ENCODE peak calls at places on chromosomes 5 and 9, in eight cellular contexts. T is nephron progenitor cell; F is ascending aorta; Z is adrenal gland; N is cardiac fibroblast; B is type B pancreatic cell; S is CD8-positive, alpha-beta T cell; K is kidney. D is an unnamed sample.

GRCh38 chr9:93303806-93304573 is 120.1 kb downstream of the WNK2 start:
- DNase-seq in T (no peak), F (no peak), Z (peak), N (no peak), B (peak), S (no peak), K (peak), D (peak)

GRCh38 chr9:16671591-16672137 is 198.8 kb downstream of the BNC2 start:
- DNase-seq in T (no peak), F (no peak), Z (no peak), N (peak), B (no peak), S (no peak), K (no peak), D (no peak)

GRCh38 chr9:3571500-3571899 is 45.7 kb upstream of the RFX3 start:
- DNase-seq in T (no peak), F (no peak), Z (no peak), N (no peak), B (no peak), S (no peak), K (no peak), D (no peak)

GRCh38 chr5:56734066-56734766 is 81.1 kb upstream of the MAP3K1 start:
- DNase-seq in T (no peak), F (no peak), Z (no peak), N (peak), B (no peak), S (no peak), K (no peak), D (no peak)

GRCh38 chr5:16681761-16682335 is 65.1 kb upstream of the RETREG1 start:
- DNase-seq in T (no peak), F (no peak), Z (no peak), N (no peak), B (no peak), S (no peak), K (no peak), D (no peak)

GRCh38 chr9:16257604-16258003 is 612.9 kb downstream of the BNC2 start:
- DNase-seq in T (no peak), F (no peak), Z (no peak), N (peak), B (no peak), S (no peak), K (no peak), D (no peak)

GRCh38 chr9:81671880-81672280 is 17.5 kb downstream of the TLE1 start:
- DNase-seq in T (no peak), F (peak), Z (peak), N (peak), B (no peak), S (no peak), K (peak), D (no peak)

GRCh38 chr9:135085830-135086546 is 1.5 kb upstream of the OLFM1 start:
- DNase-seq in T (peak), F (no peak), Z (peak), N (peak), B (peak), S (no peak), K (peak), D (peak)

GRCh38 chr5:32474201-32474854 is 29.8 kb upstream of the ZFR start:
- DNase-seq in T (no peak), F (no peak), Z (no peak), N (no peak), B (no peak), S (no peak), K (no peak), D (no peak)

GRCh38 chr5:42951847-42952411 is 88.2 kb downstream of the ANXA2R start:
- DNase-seq in T (no peak), F (no peak), Z (peak), N (peak), B (no peak), S (peak), K (no peak), D (no peak)

GRCh38 chr9:6931913-6932312 is 174.1 kb downstream of the KDM4C start:
- DNase-seq in T (no peak), F (peak), Z (peak), N (peak), B (no peak), S (no peak), K (no peak), D (no peak)

GRCh38 chr5:141898448-141899094 is 20.4 kb upstream of the PCDH1 start:
- DNase-seq in T (no peak), F (no peak), Z (no peak), N (no peak), B (no peak), S (no peak), K (no peak), D (no peak)

GRCh38 chr5:127298623-127299022 is 8.0 kb downstream of the MEGF10 start:
- DNase-seq in T (no peak), F (no peak), Z (no peak), N (no peak), B (no peak), S (no peak), K (no peak), D (no peak)

GRCh38 chr5:2750026-2750757 is 1.3 kb downstream of the IRX2 start:
- DNase-seq in T (peak), F (no peak), Z (peak), N (peak), B (no peak), S (no peak), K (no peak), D (no peak)

GRCh38 chr9:21696411-21696865 is 106.0 kb upstream of the MTAP start:
- DNase-seq in T (no peak), F (no peak), Z (no peak), N (peak), B (no peak), S (no peak), K (peak), D (peak)

GRCh38 chr5:154858251-154858971 is at the start of gene CNOT8:
- DNase-seq in T (peak), F (peak), Z (peak), N (peak), B (peak), S (peak), K (peak), D (peak)

GRCh38 chr5:74673011-74673790 is 11.8 kb upstream of the HEXB start:
- DNase-seq in T (no peak), F (no peak), Z (peak), N (peak), B (no peak), S (no peak), K (no peak), D (no peak)

GRCh38 chr5:125026900-125027731 is 280.7 kb upstream of the ZNF608 start:
- DNase-seq in T (no peak), F (no peak), Z (no peak), N (peak), B (no peak), S (no peak), K (no peak), D (no peak)

GRCh38 chr9:89304479-89305188 is 6.4 kb upstream of the CKS2 start:
- DNase-seq in T (no peak), F (no peak), Z (no peak), N (no peak), B (no peak), S (no peak), K (no peak), D (no peak)

GRCh38 chr5:82635561-82636288 is 357.6 kb upstream of the RPS23 start:
- DNase-seq in T (no peak), F (no peak), Z (no peak), N (peak), B (no peak), S (no peak), K (no peak), D (no peak)

GRCh38 chr5:78467744-78468357 is 107.4 kb downstream of the SCAMP1 start:
- DNase-seq in T (no peak), F (no peak), Z (no peak), N (peak), B (no peak), S (no peak), K (no peak), D (no peak)

GRCh38 chr5:104800440-104801048 is 1238.0 kb upstream of the NUDT12 start:
- DNase-seq in T (no peak), F (no peak), Z (peak), N (peak), B (no peak), S (no peak), K (no peak), D (no peak)

GRCh38 chr9:129889936-129890717 is 54.9 kb downstream of the USP20 start:
- DNase-seq in T (no peak), F (no peak), Z (no peak), N (no peak), B (no peak), S (no peak), K (no peak), D (no peak)

GRCh38 chr5:172646716-172647285 is 5.7 kb downstream of the NEURL1B start:
- DNase-seq in T (peak), F (no peak), Z (no peak), N (peak), B (no peak), S (no peak), K (no peak), D (no peak)

GRCh38 chr5:72355706-72356299 is 35.6 kb downstream of the PTCD2 start:
- DNase-seq in T (peak), F (no peak), Z (no peak), N (peak), B (no peak), S (no peak), K (no peak), D (no peak)

GRCh38 chr5:75566710-75567309 is 44.4 kb upstream of the ANKDD1B start:
- DNase-seq in T (no peak), F (no peak), Z (no peak), N (peak), B (no peak), S (no peak), K (no peak), D (no peak)

GRCh38 chr9:3080951-3081350 is 237.1 kb upstream of the PUM3 start:
- DNase-seq in T (no peak), F (no peak), Z (no peak), N (peak), B (no peak), S (no peak), K (no peak), D (no peak)

GRCh38 chr9:99262949-99263418 is 40.9 kb downstream of the SEC61B start:
- DNase-seq in T (no peak), F (no peak), Z (no peak), N (no peak), B (no peak), S (no peak), K (no peak), D (no peak)

GRCh38 chr5:172370648-172371248 is 83.6 kb downstream of the SH3PXD2B start:
- DNase-seq in T (peak), F (no peak), Z (peak), N (peak), B (no peak), S (no peak), K (no peak), D (no peak)

GRCh38 chr5:83256091-83256775 is 178.9 kb downstream of the XRCC4 start:
- DNase-seq in T (no peak), F (no peak), Z (no peak), N (peak), B (no peak), S (no peak), K (no peak), D (no peak)

GRCh38 chr9:102587231-102587630 is 407.9 kb upstream of the CYLC2 start:
- DNase-seq in T (no peak), F (no peak), Z (no peak), N (no peak), B (no peak), S (no peak), K (no peak), D (no peak)

GRCh38 chr9:11312976-11313375 is 700.2 kb upstream of the PTPRD start:
- DNase-seq in T (no peak), F (no peak), Z (peak), N (no peak), B (no peak), S (no peak), K (no peak), D (peak)

GRCh38 chr5:10632110-10632903 is 68.4 kb downstream of the ANKRD33B start:
- DNase-seq in T (no peak), F (no peak), Z (peak), N (peak), B (no peak), S (no peak), K (peak), D (no peak)

GRCh38 chr9:12776775-12777055 is 1.9 kb downstream of the LURAP1L start:
- DNase-seq in T (no peak), F (no peak), Z (no peak), N (peak), B (no peak), S (no peak), K (no peak), D (no peak)

GRCh38 chr9:127154390-127155191 is 32.2 kb upstream of the ANGPTL2 start:
- DNase-seq in T (no peak), F (no peak), Z (peak), N (peak), B (no peak), S (no peak), K (peak), D (peak)

GRCh38 chr5:38330207-38330606 is 71.8 kb downstream of the EGFLAM start:
- DNase-seq in T (no peak), F (no peak), Z (no peak), N (peak), B (no peak), S (no peak), K (no peak), D (no peak)

GRCh38 chr5:10416868-10417267 is 24.8 kb upstream of the ROPN1L start:
- DNase-seq in T (no peak), F (no peak), Z (no peak), N (no peak), B (no peak), S (no peak), K (no peak), D (no peak)

GRCh38 chr9:100028201-100028784 is 70.5 kb downstream of the ERP44 start:
- DNase-seq in T (peak), F (no peak), Z (peak), N (peak), B (peak), S (peak), K (no peak), D (no peak)

GRCh38 chr9:127457191-127457878 is 6.0 kb downstream of the LRSAM1 start:
- DNase-seq in T (no peak), F (no peak), Z (no peak), N (no peak), B (no peak), S (no peak), K (no peak), D (no peak)

GRCh38 chr5:36398137-36398536 is 96.4 kb upstream of the RANBP3L start:
- DNase-seq in T (no peak), F (no peak), Z (no peak), N (peak), B (no peak), S (no peak), K (no peak), D (no peak)
- TF ChIP-seq CTCF in T (peak), F (no peak), Z (no peak), N (peak), B (peak), S (no peak), K (peak), D (peak)

DNA sequence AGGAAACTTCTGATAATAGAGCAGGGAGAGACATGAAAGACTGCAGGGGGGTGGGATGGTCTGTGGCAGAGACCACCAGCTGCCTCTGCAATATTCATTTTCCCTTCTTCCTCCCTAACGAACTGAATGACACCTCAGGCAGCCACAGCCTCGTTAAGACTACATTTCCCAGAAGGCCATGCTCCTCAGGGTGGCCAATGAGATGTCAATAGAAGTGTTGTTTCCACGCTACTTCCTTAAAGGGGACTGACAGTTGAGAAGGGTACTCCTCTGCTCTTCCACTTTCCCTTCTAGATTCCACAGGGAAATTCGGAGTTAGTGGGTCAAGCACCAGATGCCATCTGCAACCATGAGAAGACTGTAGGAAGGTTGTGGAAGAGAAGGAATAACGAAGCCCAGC is 52.0 kb upstream of the DAPK1 start:
- DNase-seq in T (peak), F (no peak), Z (peak), N (peak), B (no peak), S (no peak), K (no peak), D (no peak)
- TF ChIP-seq CTCF in T (no peak), F (no peak), Z (no peak), N (no peak), B (no peak), S (no peak), K (no peak), D (no peak)

DNA sequence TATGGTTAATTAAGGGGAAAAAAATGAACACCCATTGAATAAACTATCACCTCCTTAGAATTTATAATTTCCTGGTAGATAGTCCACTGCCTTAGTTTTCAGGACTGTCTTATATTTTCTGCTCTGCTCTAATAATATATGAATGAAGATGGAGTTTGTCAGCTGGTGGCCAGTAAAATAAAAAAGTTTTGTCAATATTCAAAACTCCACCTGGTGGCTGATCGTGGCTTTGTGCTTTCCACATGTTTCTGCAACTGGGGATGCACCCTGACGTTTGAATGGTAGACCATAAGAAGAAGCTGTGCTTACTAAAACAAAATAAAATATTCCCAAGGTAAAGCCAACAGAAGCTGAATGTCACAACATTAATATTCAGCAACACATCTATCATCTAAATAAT is 286.6 kb upstream of the IZUMO3 start:
- DNase-seq in T (peak), F (no peak), Z (no peak), N (peak), B (no peak), S (no peak), K (no peak), D (no peak)
- TF ChIP-seq CTCF in T (peak), F (no peak), Z (peak), N (peak), B (peak), S (no peak), K (no peak), D (peak)

GRCh38 chr5:6435356-6435755 is 13.3 kb upstream of the UBE2QL1 start:
- DNase-seq in T (peak), F (no peak), Z (peak), N (peak), B (no peak), S (no peak), K (no peak), D (no peak)
- TF ChIP-seq CTCF in T (peak), F (no peak), Z (no peak), N (no peak), B (peak), S (no peak), K (no peak), D (peak)

DNA sequence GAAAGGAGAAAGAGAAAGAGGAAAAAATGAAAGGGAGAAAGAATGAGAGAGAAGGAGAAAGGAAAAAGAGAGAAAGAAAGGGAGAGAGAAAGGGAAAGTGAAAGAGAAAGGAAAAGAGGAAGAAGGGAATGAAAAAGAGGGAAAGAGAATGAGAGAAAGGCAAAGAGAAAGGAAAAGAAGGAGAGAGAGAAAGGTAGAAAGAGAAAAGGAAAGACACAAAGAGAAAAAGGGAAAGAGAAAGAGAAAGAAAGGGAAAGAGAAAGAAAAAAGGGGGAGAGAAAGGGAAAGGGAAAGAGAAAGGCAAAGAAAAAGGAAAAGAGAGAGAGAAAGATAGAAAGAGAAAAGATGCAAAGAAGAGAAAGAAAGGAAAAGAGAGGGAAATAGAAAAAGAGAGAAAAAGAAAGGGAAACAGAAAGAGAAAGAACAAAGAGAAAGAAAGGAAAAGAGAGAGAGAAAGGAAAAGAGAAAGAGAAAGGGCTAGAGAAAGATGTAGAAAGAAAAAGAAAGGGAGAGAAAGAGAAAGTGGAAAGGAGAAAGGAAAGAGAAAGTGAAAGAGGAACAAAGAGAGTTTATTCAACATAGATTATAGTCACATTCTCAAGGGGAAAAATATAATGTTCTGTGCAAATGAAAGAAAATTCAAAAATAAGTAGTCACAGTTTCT is 165.2 kb downstream of the TMEM38B start:
- DNase-seq in T (no peak), F (no peak), Z (no peak), N (no peak), B (no peak), S (no peak), K (no peak), D (no peak)
- TF ChIP-seq CTCF in T (no peak), F (no peak), Z (no peak), N (no peak), B (no peak), S (peak), K (no peak), D (no peak)

GRCh38 chr9:131485728-131486381 is 16.9 kb upstream of the POMT1 start:
- DNase-seq in T (no peak), F (no peak), Z (no peak), N (no peak), B (no peak), S (no peak), K (no peak), D (peak)

GRCh38 chr9:131484051-131484445 is 18.7 kb upstream of the POMT1 start:
- DNase-seq in T (no peak), F (no peak), Z (no peak), N (no peak), B (no peak), S (no peak), K (no peak), D (peak)

GRCh38 chr9:131483319-131484050 is 19.2 kb upstream of the POMT1 start:
- DNase-seq in T (no peak), F (no peak), Z (no peak), N (no peak), B (no peak), S (no peak), K (no peak), D (peak)

GRCh38 chr9:131484560-131485185 is 18.0 kb upstream of the POMT1 start:
- DNase-seq in T (no peak), F (no peak), Z (no peak), N (no peak), B (no peak), S (no peak), K (no peak), D (peak)

GRCh38 chr9:131485206-131485605 is 17.5 kb upstream of the POMT1 start:
- DNase-seq in T (no peak), F (no peak), Z (no peak), N (no peak), B (no peak), S (no peak), K (no peak), D (no peak)
- TF ChIP-seq CTCF in T (no peak), F (no peak), Z (no peak), N (no peak), B (no peak), S (no peak), K (no peak), D (no peak)

DNA sequence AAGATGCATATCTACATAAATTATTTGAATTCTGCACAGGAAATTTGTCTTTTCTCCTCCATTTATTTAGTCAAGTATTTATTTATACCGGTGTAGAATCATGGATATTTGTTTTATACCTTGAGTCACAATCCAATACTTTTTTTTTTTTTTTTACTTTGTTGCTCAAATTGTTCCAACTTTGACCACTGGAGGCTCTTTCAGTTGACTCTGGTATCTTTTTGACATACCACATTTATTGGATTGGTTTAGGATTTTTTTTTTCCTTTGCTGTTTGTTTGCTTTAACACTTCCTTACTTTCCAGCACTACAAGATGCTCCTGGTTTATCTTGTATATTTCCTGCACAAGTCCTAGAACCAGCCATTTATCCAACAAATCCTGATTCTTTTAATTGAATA is 543.1 kb upstream of the RIOK2 start:
- DNase-seq in T (no peak), F (no peak), Z (no peak), N (peak), B (no peak), S (no peak), K (no peak), D (no peak)
- TF ChIP-seq CTCF in T (no peak), F (no peak), Z (no peak), N (peak), B (peak), S (no peak), K (no peak), D (peak)